ENCODE peak calls at places on chromosomes 13 and 19, in eight cellular contexts. One of them, this sample, is unnamed.

GRCh38 chr13:26011996-26012688 is 39.7 kb downstream of the SHISA2 start:
- DNase-seq in H1: no peak
- DNase-seq in MM.1S: no peak
- DNase-seq in fibroblast of pulmonary artery: peak
- DNase-seq in AG09309: no peak
- DNase-seq in keratinocyte: no peak
- DNase-seq in cardiac fibroblast: no peak
- DNase-seq in astrocyte of the cerebellum: no peak
- DNase-seq in this sample: no peak

GRCh38 chr19:3154957-3155736 is 19.3 kb downstream of the GNA15 start:
- DNase-seq in keratinocyte: peak
- DNase-seq in astrocyte of the cerebellum: peak
- DNase-seq in H1: no peak
- DNase-seq in cardiac fibroblast: peak
- DNase-seq in fibroblast of pulmonary artery: peak
- DNase-seq in MM.1S: no peak
- DNase-seq in AG09309: peak
- DNase-seq in this sample: peak

GRCh38 chr13:40442826-40443225 is 223.6 kb downstream of the FOXO1 start:
- DNase-seq in MM.1S: no peak
- DNase-seq in fibroblast of pulmonary artery: no peak
- DNase-seq in keratinocyte: no peak
- DNase-seq in cardiac fibroblast: no peak
- DNase-seq in AG09309: no peak
- DNase-seq in astrocyte of the cerebellum: no peak
- DNase-seq in H1: no peak
- DNase-seq in this sample: no peak

GRCh38 chr13:109904218-109904617 is 117.8 kb upstream of the IRS2 start:
- DNase-seq in H1: no peak
- DNase-seq in AG09309: no peak
- DNase-seq in fibroblast of pulmonary artery: no peak
- DNase-seq in astrocyte of the cerebellum: no peak
- DNase-seq in cardiac fibroblast: peak
- DNase-seq in MM.1S: no peak
- DNase-seq in keratinocyte: no peak
- DNase-seq in this sample: no peak

GRCh38 chr13:101384929-101385328 is 31.4 kb downstream of the NALCN start:
- DNase-seq in astrocyte of the cerebellum: no peak
- DNase-seq in MM.1S: peak
- DNase-seq in fibroblast of pulmonary artery: no peak
- DNase-seq in keratinocyte: no peak
- DNase-seq in AG09309: no peak
- DNase-seq in cardiac fibroblast: no peak
- DNase-seq in H1: no peak
- DNase-seq in this sample: no peak

GRCh38 chr19:40006273-40006691 is 9.4 kb downstream of the ZNF546 start:
- DNase-seq in cardiac fibroblast: peak
- DNase-seq in AG09309: no peak
- DNase-seq in keratinocyte: no peak
- DNase-seq in fibroblast of pulmonary artery: peak
- DNase-seq in MM.1S: no peak
- DNase-seq in H1: no peak
- DNase-seq in astrocyte of the cerebellum: peak
- DNase-seq in this sample: no peak

GRCh38 chr19:55720801-55721200 is 17.4 kb downstream of the NLRP9 start:
- DNase-seq in fibroblast of pulmonary artery: no peak
- DNase-seq in MM.1S: no peak
- DNase-seq in H1: no peak
- DNase-seq in keratinocyte: no peak
- DNase-seq in astrocyte of the cerebellum: no peak
- DNase-seq in cardiac fibroblast: no peak
- DNase-seq in AG09309: no peak
- DNase-seq in this sample: no peak

GRCh38 chr13:59247166-59247565 is 916.6 kb downstream of the DIAPH3 start:
- DNase-seq in MM.1S: no peak
- DNase-seq in cardiac fibroblast: peak
- DNase-seq in fibroblast of pulmonary artery: no peak
- DNase-seq in AG09309: no peak
- DNase-seq in H1: no peak
- DNase-seq in keratinocyte: no peak
- DNase-seq in astrocyte of the cerebellum: no peak
- DNase-seq in this sample: no peak

GRCh38 chr13:58960909-58961308 is 1202.8 kb downstream of the DIAPH3 start:
- DNase-seq in cardiac fibroblast: peak
- DNase-seq in keratinocyte: no peak
- DNase-seq in AG09309: no peak
- DNase-seq in MM.1S: no peak
- DNase-seq in astrocyte of the cerebellum: peak
- DNase-seq in H1: no peak
- DNase-seq in fibroblast of pulmonary artery: peak
- DNase-seq in this sample: no peak

GRCh38 chr19:20482721-20483120 is 82.9 kb downstream of the ZNF737 start:
- DNase-seq in MM.1S: no peak
- DNase-seq in H1: peak
- DNase-seq in AG09309: no peak
- DNase-seq in cardiac fibroblast: no peak
- DNase-seq in keratinocyte: no peak
- DNase-seq in astrocyte of the cerebellum: no peak
- DNase-seq in fibroblast of pulmonary artery: no peak
- DNase-seq in this sample: no peak

GRCh38 chr13:35283856-35284255 is 192.6 kb downstream of the MAB21L1 start:
- DNase-seq in cardiac fibroblast: peak
- DNase-seq in H1: no peak
- DNase-seq in keratinocyte: no peak
- DNase-seq in astrocyte of the cerebellum: no peak
- DNase-seq in fibroblast of pulmonary artery: peak
- DNase-seq in AG09309: no peak
- DNase-seq in MM.1S: no peak
- DNase-seq in this sample: no peak

GRCh38 chr19:5097959-5098623 is 129.2 kb downstream of the KDM4B start:
- DNase-seq in H1: no peak
- DNase-seq in astrocyte of the cerebellum: no peak
- DNase-seq in MM.1S: no peak
- DNase-seq in AG09309: no peak
- DNase-seq in cardiac fibroblast: no peak
- DNase-seq in fibroblast of pulmonary artery: no peak
- DNase-seq in keratinocyte: no peak
- DNase-seq in this sample: no peak

GRCh38 chr19:47296036-47296435 is 13.6 kb upstream of the C5AR1 start:
- DNase-seq in keratinocyte: no peak
- DNase-seq in AG09309: no peak
- DNase-seq in fibroblast of pulmonary artery: peak
- DNase-seq in MM.1S: peak
- DNase-seq in astrocyte of the cerebellum: peak
- DNase-seq in cardiac fibroblast: peak
- DNase-seq in H1: peak
- DNase-seq in this sample: peak

GRCh38 chr13:27168870-27169525 is 2.6 kb downstream of the USP12 start:
- DNase-seq in fibroblast of pulmonary artery: no peak
- DNase-seq in MM.1S: no peak
- DNase-seq in cardiac fibroblast: peak
- DNase-seq in astrocyte of the cerebellum: no peak
- DNase-seq in AG09309: no peak
- DNase-seq in keratinocyte: no peak
- DNase-seq in H1: no peak
- DNase-seq in this sample: no peak
- H3K4me3 ChIP-seq in fibroblast of pulmonary artery: no peak
- H3K4me3 ChIP-seq in MM.1S: no peak
- H3K4me3 ChIP-seq in cardiac fibroblast: no peak
- H3K4me3 ChIP-seq in astrocyte of the cerebellum: no peak
- H3K4me3 ChIP-seq in AG09309: no peak
- H3K4me3 ChIP-seq in keratinocyte: peak
- H3K4me3 ChIP-seq in H1: no peak
- H3K4me3 ChIP-seq in this sample: peak

GRCh38 chr19:23286477-23286876 is 36.3 kb upstream of the ZNF724 start:
- DNase-seq in keratinocyte: no peak
- DNase-seq in fibroblast of pulmonary artery: no peak
- DNase-seq in cardiac fibroblast: no peak
- DNase-seq in AG09309: no peak
- DNase-seq in astrocyte of the cerebellum: no peak
- DNase-seq in MM.1S: no peak
- DNase-seq in H1: no peak
- DNase-seq in this sample: no peak
- TF ChIP-seq CTCF in keratinocyte: peak
- TF ChIP-seq CTCF in fibroblast of pulmonary artery: peak
- TF ChIP-seq CTCF in cardiac fibroblast: peak
- TF ChIP-seq CTCF in AG09309: peak
- TF ChIP-seq CTCF in astrocyte of the cerebellum: peak
- TF ChIP-seq CTCF in MM.1S: peak
- TF ChIP-seq CTCF in H1: peak
- TF ChIP-seq CTCF in this sample: peak

GRCh38 chr19:23401086-23401485 is 5.8 kb upstream of the ZNF91 start:
- DNase-seq in AG09309: no peak
- DNase-seq in fibroblast of pulmonary artery: no peak
- DNase-seq in cardiac fibroblast: no peak
- DNase-seq in H1: no peak
- DNase-seq in keratinocyte: no peak
- DNase-seq in MM.1S: no peak
- DNase-seq in astrocyte of the cerebellum: no peak
- DNase-seq in this sample: no peak
- H3K4me3 ChIP-seq in AG09309: no peak
- H3K4me3 ChIP-seq in fibroblast of pulmonary artery: no peak
- H3K4me3 ChIP-seq in cardiac fibroblast: no peak
- H3K4me3 ChIP-seq in H1: no peak
- H3K4me3 ChIP-seq in keratinocyte: no peak
- H3K4me3 ChIP-seq in MM.1S: no peak
- H3K4me3 ChIP-seq in astrocyte of the cerebellum: no peak
- H3K4me3 ChIP-seq in this sample: no peak

GRCh38 chr19:51525731-51526130 is 5.7 kb downstream of the SIGLEC6 start:
- DNase-seq in H1: no peak
- DNase-seq in AG09309: no peak
- DNase-seq in keratinocyte: no peak
- DNase-seq in MM.1S: no peak
- DNase-seq in fibroblast of pulmonary artery: no peak
- DNase-seq in cardiac fibroblast: no peak
- DNase-seq in astrocyte of the cerebellum: no peak
- DNase-seq in this sample: no peak
- TF ChIP-seq CTCF in H1: no peak
- TF ChIP-seq CTCF in AG09309: no peak
- TF ChIP-seq CTCF in keratinocyte: no peak
- TF ChIP-seq CTCF in MM.1S: no peak
- TF ChIP-seq CTCF in fibroblast of pulmonary artery: no peak
- TF ChIP-seq CTCF in cardiac fibroblast: no peak
- TF ChIP-seq CTCF in astrocyte of the cerebellum: no peak
- TF ChIP-seq CTCF in this sample: no peak

GRCh38 chr13:21058361-21058760 is 3.0 kb downstream of the LATS2 start:
- DNase-seq in AG09309: no peak
- DNase-seq in cardiac fibroblast: peak
- DNase-seq in astrocyte of the cerebellum: no peak
- DNase-seq in H1: no peak
- DNase-seq in fibroblast of pulmonary artery: no peak
- DNase-seq in MM.1S: no peak
- DNase-seq in keratinocyte: no peak
- DNase-seq in this sample: no peak
- H3K4me3 ChIP-seq in AG09309: no peak
- H3K4me3 ChIP-seq in cardiac fibroblast: no peak
- H3K4me3 ChIP-seq in astrocyte of the cerebellum: no peak
- H3K4me3 ChIP-seq in H1: peak
- H3K4me3 ChIP-seq in fibroblast of pulmonary artery: peak
- H3K4me3 ChIP-seq in MM.1S: no peak
- H3K4me3 ChIP-seq in keratinocyte: no peak
- H3K4me3 ChIP-seq in this sample: no peak

GRCh38 chr19:50414850-50415660 is 3.7 kb upstream of the SPIB start:
- DNase-seq in MM.1S: peak
- DNase-seq in AG09309: no peak
- DNase-seq in astrocyte of the cerebellum: peak
- DNase-seq in keratinocyte: no peak
- DNase-seq in fibroblast of pulmonary artery: peak
- DNase-seq in H1: peak
- DNase-seq in cardiac fibroblast: peak
- DNase-seq in this sample: no peak
- TF ChIP-seq CTCF in MM.1S: peak
- TF ChIP-seq CTCF in AG09309: peak
- TF ChIP-seq CTCF in astrocyte of the cerebellum: peak
- TF ChIP-seq CTCF in keratinocyte: peak
- TF ChIP-seq CTCF in fibroblast of pulmonary artery: peak
- TF ChIP-seq CTCF in H1: peak
- TF ChIP-seq CTCF in cardiac fibroblast: peak
- TF ChIP-seq CTCF in this sample: peak

GRCh38 chr13:67369895-67370660 is 139.9 kb upstream of the PCDH9 start:
- DNase-seq in H1: no peak
- DNase-seq in astrocyte of the cerebellum: peak
- DNase-seq in cardiac fibroblast: peak
- DNase-seq in fibroblast of pulmonary artery: peak
- DNase-seq in keratinocyte: no peak
- DNase-seq in AG09309: no peak
- DNase-seq in MM.1S: no peak
- DNase-seq in this sample: no peak
- H3K4me3 ChIP-seq in H1: no peak
- H3K4me3 ChIP-seq in astrocyte of the cerebellum: no peak
- H3K4me3 ChIP-seq in cardiac fibroblast: no peak
- H3K4me3 ChIP-seq in fibroblast of pulmonary artery: no peak
- H3K4me3 ChIP-seq in keratinocyte: no peak
- H3K4me3 ChIP-seq in AG09309: no peak
- H3K4me3 ChIP-seq in MM.1S: no peak
- H3K4me3 ChIP-seq in this sample: no peak

DNA sequence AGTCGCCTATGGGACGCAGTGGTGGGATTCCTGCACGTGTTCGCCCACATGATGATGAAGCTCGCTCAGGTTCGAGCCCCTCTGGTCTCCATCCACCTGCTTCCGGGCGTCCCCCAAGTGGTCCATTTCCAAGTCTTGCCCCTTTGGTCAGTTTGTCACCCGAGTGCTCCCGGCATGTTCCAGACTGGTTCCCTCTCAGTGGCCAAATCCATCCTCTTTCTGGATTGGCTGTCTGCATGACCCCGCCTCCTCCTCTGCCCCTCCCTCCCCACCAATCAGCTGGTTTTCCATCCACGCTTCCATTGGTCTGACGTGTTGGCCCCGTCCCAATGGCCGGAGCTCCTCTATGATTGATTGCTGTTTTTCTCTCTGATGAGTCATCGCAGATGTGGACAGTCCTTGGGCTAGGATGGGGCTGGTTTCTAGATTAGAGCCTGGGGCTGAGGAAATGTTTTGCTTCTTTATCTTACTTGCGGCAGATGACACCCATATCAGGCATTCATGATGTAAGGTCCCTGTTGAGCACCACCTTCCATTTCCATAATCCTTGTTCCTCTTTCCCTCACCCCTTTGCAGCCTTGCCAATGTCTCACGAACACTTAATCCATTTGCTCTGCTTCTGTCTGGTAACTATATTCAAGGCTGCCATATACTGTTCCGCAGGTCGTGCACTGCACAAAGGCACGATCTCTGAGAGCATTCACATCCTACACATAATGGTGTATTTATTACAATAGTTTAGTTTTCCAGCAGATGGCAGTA is 73.8 kb downstream of the MAP4K1 start:
- DNase-seq in fibroblast of pulmonary artery: peak
- DNase-seq in AG09309: peak
- DNase-seq in MM.1S: peak
- DNase-seq in H1: no peak
- DNase-seq in astrocyte of the cerebellum: peak
- DNase-seq in cardiac fibroblast: peak
- DNase-seq in keratinocyte: peak
- DNase-seq in this sample: peak
- TF ChIP-seq CTCF in fibroblast of pulmonary artery: peak
- TF ChIP-seq CTCF in AG09309: peak
- TF ChIP-seq CTCF in MM.1S: peak
- TF ChIP-seq CTCF in H1: no peak
- TF ChIP-seq CTCF in astrocyte of the cerebellum: peak
- TF ChIP-seq CTCF in cardiac fibroblast: no peak
- TF ChIP-seq CTCF in keratinocyte: no peak
- TF ChIP-seq CTCF in this sample: no peak

This sample was measured in GM12864.